ENCODE peak calls at places on chromosomes 16 and 17, in five cellular contexts. One of them, this sample, is unnamed.

GRCh38 chr17:47935961-47936360 is 5.4 kb upstream of the PNPO start:
- DNase-seq in adrenal gland: no peak
- DNase-seq in fibroblast of pulmonary artery: peak
- DNase-seq in BJ: peak
- DNase-seq in Panc1: no peak
- DNase-seq in this sample: peak

GRCh38 chr17:76726766-76727718 is at the start of gene METTL23:
- DNase-seq in adrenal gland: peak
- DNase-seq in fibroblast of pulmonary artery: peak
- DNase-seq in BJ: no peak
- DNase-seq in Panc1: no peak
- DNase-seq in this sample: peak

GRCh38 chr17:37305406-37305905 is 70.3 kb upstream of the C17orf78 start:
- DNase-seq in adrenal gland: no peak
- DNase-seq in fibroblast of pulmonary artery: no peak
- DNase-seq in BJ: no peak
- DNase-seq in Panc1: no peak
- DNase-seq in this sample: no peak

GRCh38 chr16:78478267-78478821 is 378.9 kb downstream of the WWOX start:
- DNase-seq in adrenal gland: no peak
- DNase-seq in fibroblast of pulmonary artery: no peak
- DNase-seq in BJ: no peak
- DNase-seq in Panc1: no peak
- DNase-seq in this sample: no peak

GRCh38 chr16:12901204-12901596 is 198 bp upstream of the SHISA9 start:
- DNase-seq in adrenal gland: no peak
- DNase-seq in fibroblast of pulmonary artery: no peak
- DNase-seq in BJ: no peak
- DNase-seq in Panc1: no peak
- DNase-seq in this sample: no peak

GRCh38 chr17:72373910-72374741 is 253.3 kb downstream of the SOX9 start:
- DNase-seq in adrenal gland: no peak
- DNase-seq in fibroblast of pulmonary artery: no peak
- DNase-seq in BJ: no peak
- DNase-seq in Panc1: no peak
- DNase-seq in this sample: no peak

GRCh38 chr17:77712578-77712977 is 245.9 kb upstream of the TNRC6C start:
- DNase-seq in adrenal gland: no peak
- DNase-seq in fibroblast of pulmonary artery: no peak
- DNase-seq in BJ: no peak
- DNase-seq in Panc1: no peak
- DNase-seq in this sample: no peak

GRCh38 chr16:1261131-1261917 is 5.5 kb downstream of the TPSD1 start:
- DNase-seq in adrenal gland: no peak
- DNase-seq in fibroblast of pulmonary artery: no peak
- DNase-seq in BJ: no peak
- DNase-seq in Panc1: no peak
- DNase-seq in this sample: no peak

GRCh38 chr17:65638221-65638940 is 76.9 kb upstream of the AXIN2 start:
- DNase-seq in adrenal gland: no peak
- DNase-seq in fibroblast of pulmonary artery: peak
- DNase-seq in BJ: no peak
- DNase-seq in Panc1: no peak
- DNase-seq in this sample: peak

GRCh38 chr17:38600416-38600815 is 5.3 kb downstream of the SRCIN1 start:
- DNase-seq in adrenal gland: no peak
- DNase-seq in fibroblast of pulmonary artery: no peak
- DNase-seq in BJ: no peak
- DNase-seq in Panc1: no peak
- DNase-seq in this sample: no peak

GRCh38 chr17:7838291-7839075 is 4.5 kb downstream of the KDM6B start:
- DNase-seq in adrenal gland: peak
- DNase-seq in fibroblast of pulmonary artery: peak
- DNase-seq in BJ: no peak
- DNase-seq in Panc1: no peak
- DNase-seq in this sample: peak

GRCh38 chr17:72120878-72121163 is at the start of gene SOX9:
- DNase-seq in adrenal gland: peak
- DNase-seq in fibroblast of pulmonary artery: peak
- DNase-seq in BJ: peak
- DNase-seq in Panc1: peak
- DNase-seq in this sample: peak

DNA sequence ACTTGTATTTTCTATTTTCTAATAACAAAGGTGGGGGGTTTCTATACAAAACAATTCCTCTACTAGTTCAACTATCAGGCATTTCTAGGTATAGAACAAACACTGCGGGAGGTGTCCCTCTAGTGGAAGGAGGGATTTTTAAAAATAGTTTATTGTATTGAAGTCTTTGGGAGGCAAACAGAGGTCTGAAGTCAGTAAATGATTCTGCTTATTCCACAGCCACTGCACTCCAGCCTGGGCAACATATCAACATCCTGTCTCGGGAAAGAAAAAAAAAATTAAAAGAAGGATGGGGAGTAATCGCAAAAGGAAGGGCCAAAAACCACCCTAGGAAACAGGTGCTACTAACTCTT is 648 bp upstream of the ERCC4 start:
- DNase-seq in adrenal gland: no peak
- DNase-seq in fibroblast of pulmonary artery: peak
- DNase-seq in BJ: no peak
- DNase-seq in Panc1: no peak
- DNase-seq in this sample: peak
- TF ChIP-seq CTCF in adrenal gland: no peak
- TF ChIP-seq CTCF in fibroblast of pulmonary artery: peak
- TF ChIP-seq CTCF in BJ: peak
- TF ChIP-seq CTCF in Panc1: no peak
- TF ChIP-seq CTCF in this sample: peak

GRCh38 chr16:87951550-87952538 is 610 bp downstream of the BANP start:
- DNase-seq in adrenal gland: no peak
- DNase-seq in fibroblast of pulmonary artery: no peak
- DNase-seq in BJ: no peak
- DNase-seq in Panc1: no peak
- DNase-seq in this sample: peak

GRCh38 chr16:87954361-87954760 is 3.1 kb downstream of the BANP start:
- DNase-seq in adrenal gland: no peak
- DNase-seq in fibroblast of pulmonary artery: no peak
- DNase-seq in BJ: no peak
- DNase-seq in Panc1: no peak
- DNase-seq in this sample: no peak

GRCh38 chr16:87954826-87955225 is 3.6 kb downstream of the BANP start:
- DNase-seq in adrenal gland: no peak
- DNase-seq in fibroblast of pulmonary artery: no peak
- DNase-seq in BJ: no peak
- DNase-seq in Panc1: no peak
- DNase-seq in this sample: no peak

GRCh38 chr16:87952751-87953150 is 1.5 kb downstream of the BANP start:
- DNase-seq in adrenal gland: no peak
- DNase-seq in fibroblast of pulmonary artery: no peak
- DNase-seq in BJ: no peak
- DNase-seq in Panc1: no peak
- DNase-seq in this sample: no peak

GRCh38 chr16:87953308-87954208 is 2.3 kb downstream of the BANP start:
- DNase-seq in adrenal gland: no peak
- DNase-seq in fibroblast of pulmonary artery: no peak
- DNase-seq in BJ: no peak
- DNase-seq in Panc1: no peak
- DNase-seq in this sample: no peak
- H3K4me3 ChIP-seq in adrenal gland: no peak
- H3K4me3 ChIP-seq in fibroblast of pulmonary artery: no peak
- H3K4me3 ChIP-seq in BJ: no peak
- H3K4me3 ChIP-seq in Panc1: no peak
- H3K4me3 ChIP-seq in this sample: no peak

GRCh38 chr16:83789642-83790401 is 18.0 kb upstream of the HSBP1 start:
- DNase-seq in adrenal gland: no peak
- DNase-seq in fibroblast of pulmonary artery: no peak
- DNase-seq in BJ: no peak
- DNase-seq in Panc1: no peak
- DNase-seq in this sample: no peak

GRCh38 chr16:83794874-83795273 is 12.9 kb upstream of the HSBP1 start:
- DNase-seq in adrenal gland: no peak
- DNase-seq in fibroblast of pulmonary artery: no peak
- DNase-seq in BJ: no peak
- DNase-seq in Panc1: no peak
- DNase-seq in this sample: no peak

GRCh38 chr16:83793179-83793578 is 14.6 kb upstream of the HSBP1 start:
- DNase-seq in adrenal gland: no peak
- DNase-seq in fibroblast of pulmonary artery: no peak
- DNase-seq in BJ: no peak
- DNase-seq in Panc1: no peak
- DNase-seq in this sample: no peak

GRCh38 chr16:83791916-83792315 is 15.9 kb upstream of the HSBP1 start:
- DNase-seq in adrenal gland: no peak
- DNase-seq in fibroblast of pulmonary artery: no peak
- DNase-seq in BJ: no peak
- DNase-seq in Panc1: no peak
- DNase-seq in this sample: no peak

GRCh38 chr16:83792391-83792790 is 15.4 kb upstream of the HSBP1 start:
- DNase-seq in adrenal gland: no peak
- DNase-seq in fibroblast of pulmonary artery: no peak
- DNase-seq in BJ: no peak
- DNase-seq in Panc1: no peak
- DNase-seq in this sample: no peak
- TF ChIP-seq CTCF in adrenal gland: no peak
- TF ChIP-seq CTCF in fibroblast of pulmonary artery: no peak
- TF ChIP-seq CTCF in BJ: no peak
- TF ChIP-seq CTCF in Panc1: no peak
- TF ChIP-seq CTCF in this sample: no peak

GRCh38 chr17:49132699-49133364 is at the start of gene B4GALNT2:
- DNase-seq in adrenal gland: peak
- DNase-seq in fibroblast of pulmonary artery: no peak
- DNase-seq in BJ: no peak
- DNase-seq in Panc1: no peak
- DNase-seq in this sample: no peak
- H3K4me3 ChIP-seq in adrenal gland: no peak
- H3K4me3 ChIP-seq in fibroblast of pulmonary artery: peak
- H3K4me3 ChIP-seq in BJ: peak
- H3K4me3 ChIP-seq in Panc1: no peak
- H3K4me3 ChIP-seq in this sample: peak

GRCh38 chr16:83400234-83400633 is 407.5 kb upstream of the HSBP1 start:
- DNase-seq in adrenal gland: no peak
- DNase-seq in fibroblast of pulmonary artery: peak
- DNase-seq in BJ: no peak
- DNase-seq in Panc1: no peak
- DNase-seq in this sample: no peak
- TF ChIP-seq CTCF in adrenal gland: no peak
- TF ChIP-seq CTCF in fibroblast of pulmonary artery: no peak
- TF ChIP-seq CTCF in BJ: no peak
- TF ChIP-seq CTCF in Panc1: peak
- TF ChIP-seq CTCF in this sample: no peak